ENCODE peak calls at places on chromosomes 16 and 17, in six cellular contexts. One of them, this sample, is unnamed.

GRCh38 chr16:72285728-72286127 is 113.8 kb upstream of the PMFBP1 start:
- DNase-seq in uterus: no peak
- DNase-seq in lung: no peak
- DNase-seq in fibroblast of lung: peak
- DNase-seq in endothelial cell: no peak
- DNase-seq in breast epithelium: no peak
- DNase-seq in this sample: no peak

GRCh38 chr17:31248986-31249385 is 48.1 kb downstream of the OMG start:
- DNase-seq in endothelial cell: no peak
- DNase-seq in breast epithelium: no peak
- DNase-seq in uterus: no peak
- DNase-seq in lung: no peak
- DNase-seq in fibroblast of lung: peak
- DNase-seq in this sample: no peak

GRCh38 chr17:75418523-75419050 is 13.1 kb upstream of the GRB2 start:
- DNase-seq in endothelial cell: no peak
- DNase-seq in fibroblast of lung: no peak
- DNase-seq in breast epithelium: no peak
- DNase-seq in uterus: no peak
- DNase-seq in lung: no peak
- DNase-seq in this sample: no peak

GRCh38 chr16:2043980-2044451 is 3.6 kb downstream of the NTHL1 start:
- DNase-seq in breast epithelium: no peak
- DNase-seq in fibroblast of lung: no peak
- DNase-seq in endothelial cell: no peak
- DNase-seq in uterus: no peak
- DNase-seq in lung: peak
- DNase-seq in this sample: no peak

GRCh38 chr17:20189322-20189721 is 180.2 kb downstream of the SPECC1 start:
- DNase-seq in fibroblast of lung: no peak
- DNase-seq in uterus: no peak
- DNase-seq in lung: no peak
- DNase-seq in endothelial cell: no peak
- DNase-seq in breast epithelium: no peak
- DNase-seq in this sample: no peak

GRCh38 chr16:73768786-73769203 is 527.8 kb upstream of the PSMD7 start:
- DNase-seq in lung: no peak
- DNase-seq in endothelial cell: no peak
- DNase-seq in fibroblast of lung: peak
- DNase-seq in breast epithelium: no peak
- DNase-seq in uterus: no peak
- DNase-seq in this sample: no peak

GRCh38 chr17:32281011-32281451 is 15.4 kb downstream of the RHBDL3 start:
- DNase-seq in breast epithelium: no peak
- DNase-seq in lung: peak
- DNase-seq in fibroblast of lung: no peak
- DNase-seq in endothelial cell: no peak
- DNase-seq in uterus: peak
- DNase-seq in this sample: no peak

GRCh38 chr17:44820631-44821196 is 9.4 kb downstream of the GJC1 start:
- DNase-seq in endothelial cell: no peak
- DNase-seq in uterus: peak
- DNase-seq in lung: no peak
- DNase-seq in breast epithelium: no peak
- DNase-seq in fibroblast of lung: peak
- DNase-seq in this sample: no peak

GRCh38 chr17:39618252-39618913 is 8.4 kb upstream of the PPP1R1B start:
- DNase-seq in fibroblast of lung: no peak
- DNase-seq in breast epithelium: no peak
- DNase-seq in lung: no peak
- DNase-seq in uterus: no peak
- DNase-seq in endothelial cell: no peak
- DNase-seq in this sample: no peak

GRCh38 chr16:3328643-3329042 is 23.3 kb downstream of the ZNF75A start:
- DNase-seq in uterus: no peak
- DNase-seq in breast epithelium: no peak
- DNase-seq in endothelial cell: no peak
- DNase-seq in fibroblast of lung: no peak
- DNase-seq in lung: no peak
- DNase-seq in this sample: no peak

GRCh38 chr16:1224558-1224957 is 510 bp downstream of the TPSG1 start:
- DNase-seq in fibroblast of lung: no peak
- DNase-seq in uterus: no peak
- DNase-seq in breast epithelium: no peak
- DNase-seq in lung: no peak
- DNase-seq in endothelial cell: no peak
- DNase-seq in this sample: no peak

GRCh38 chr17:32958418-32958817 is 30.5 kb downstream of the TMEM98 start:
- DNase-seq in breast epithelium: no peak
- DNase-seq in endothelial cell: no peak
- DNase-seq in fibroblast of lung: no peak
- DNase-seq in uterus: no peak
- DNase-seq in lung: no peak
- DNase-seq in this sample: no peak

GRCh38 chr17:80475949-80476876 is at the start of gene NPTX1:
- DNase-seq in lung: no peak
- DNase-seq in breast epithelium: no peak
- DNase-seq in uterus: no peak
- DNase-seq in fibroblast of lung: no peak
- DNase-seq in endothelial cell: no peak
- DNase-seq in this sample: no peak

GRCh38 chr16:1066584-1067172 is 5.9 kb upstream of the SSTR5 start:
- DNase-seq in fibroblast of lung: no peak
- DNase-seq in breast epithelium: no peak
- DNase-seq in uterus: no peak
- DNase-seq in endothelial cell: no peak
- DNase-seq in lung: no peak
- DNase-seq in this sample: no peak

DNA sequence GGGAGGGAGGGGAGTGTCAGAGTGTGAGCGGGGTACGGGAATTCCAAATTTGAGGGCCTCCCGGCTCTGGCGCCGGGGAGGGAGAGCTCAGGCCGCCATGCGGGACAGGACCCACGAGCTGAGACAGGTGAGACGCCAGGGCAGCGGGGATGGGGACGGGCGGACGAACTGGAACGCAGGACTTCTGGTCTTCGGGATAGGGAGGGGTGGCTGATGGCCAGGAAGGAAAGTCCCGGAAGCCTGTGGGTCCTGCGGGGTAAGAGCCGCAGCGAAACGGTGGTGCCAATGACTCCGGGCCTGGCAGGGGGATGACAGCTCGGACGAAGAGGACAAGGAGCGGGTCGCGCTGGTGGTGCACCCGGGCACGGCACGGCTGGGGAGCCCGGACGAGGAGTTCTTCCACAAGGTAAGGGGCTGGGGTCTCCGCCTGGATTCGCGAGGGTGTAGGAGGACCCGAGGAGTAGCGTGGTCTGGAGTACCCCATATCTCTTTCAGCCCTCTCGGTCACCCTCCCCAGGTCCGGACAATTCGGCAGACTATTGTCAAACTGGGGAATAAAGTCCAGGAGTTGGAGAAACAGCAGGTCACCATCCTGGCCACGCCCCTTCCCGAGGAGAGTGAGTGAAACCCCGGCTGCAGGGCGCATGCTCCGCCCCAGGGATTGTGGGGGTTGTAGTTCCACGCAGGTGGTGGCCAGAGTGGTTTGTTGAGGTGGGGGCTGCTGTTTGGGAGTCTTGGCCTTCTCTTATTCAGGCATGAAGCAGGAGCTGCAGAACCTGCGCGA is 543 bp downstream of the STX4 start:
- DNase-seq in endothelial cell: peak
- DNase-seq in breast epithelium: peak
- DNase-seq in uterus: peak
- DNase-seq in fibroblast of lung: peak
- DNase-seq in lung: peak
- DNase-seq in this sample: peak
- TF ChIP-seq CTCF in endothelial cell: no peak
- TF ChIP-seq CTCF in breast epithelium: no peak
- TF ChIP-seq CTCF in uterus: no peak
- TF ChIP-seq CTCF in fibroblast of lung: no peak
- TF ChIP-seq CTCF in lung: no peak
- TF ChIP-seq CTCF in this sample: no peak

GRCh38 chr16:70255584-70255983 is 3.8 kb upstream of the EXOSC6 start:
- DNase-seq in lung: no peak
- DNase-seq in uterus: no peak
- DNase-seq in endothelial cell: no peak
- DNase-seq in fibroblast of lung: no peak
- DNase-seq in breast epithelium: no peak
- DNase-seq in this sample: no peak

GRCh38 chr16:70254965-70255286 is 3.2 kb upstream of the EXOSC6 start:
- DNase-seq in uterus: no peak
- DNase-seq in lung: no peak
- DNase-seq in breast epithelium: no peak
- DNase-seq in fibroblast of lung: no peak
- DNase-seq in endothelial cell: no peak
- DNase-seq in this sample: no peak

GRCh38 chr16:70253291-70254094 is 1.8 kb upstream of the EXOSC6 start:
- DNase-seq in fibroblast of lung: peak
- DNase-seq in breast epithelium: no peak
- DNase-seq in lung: no peak
- DNase-seq in uterus: no peak
- DNase-seq in endothelial cell: peak
- DNase-seq in this sample: no peak

GRCh38 chr16:70252355-70252988 is 732 bp upstream of the EXOSC6 start:
- DNase-seq in lung: no peak
- DNase-seq in uterus: no peak
- DNase-seq in fibroblast of lung: peak
- DNase-seq in breast epithelium: no peak
- DNase-seq in endothelial cell: peak
- DNase-seq in this sample: no peak

DNA sequence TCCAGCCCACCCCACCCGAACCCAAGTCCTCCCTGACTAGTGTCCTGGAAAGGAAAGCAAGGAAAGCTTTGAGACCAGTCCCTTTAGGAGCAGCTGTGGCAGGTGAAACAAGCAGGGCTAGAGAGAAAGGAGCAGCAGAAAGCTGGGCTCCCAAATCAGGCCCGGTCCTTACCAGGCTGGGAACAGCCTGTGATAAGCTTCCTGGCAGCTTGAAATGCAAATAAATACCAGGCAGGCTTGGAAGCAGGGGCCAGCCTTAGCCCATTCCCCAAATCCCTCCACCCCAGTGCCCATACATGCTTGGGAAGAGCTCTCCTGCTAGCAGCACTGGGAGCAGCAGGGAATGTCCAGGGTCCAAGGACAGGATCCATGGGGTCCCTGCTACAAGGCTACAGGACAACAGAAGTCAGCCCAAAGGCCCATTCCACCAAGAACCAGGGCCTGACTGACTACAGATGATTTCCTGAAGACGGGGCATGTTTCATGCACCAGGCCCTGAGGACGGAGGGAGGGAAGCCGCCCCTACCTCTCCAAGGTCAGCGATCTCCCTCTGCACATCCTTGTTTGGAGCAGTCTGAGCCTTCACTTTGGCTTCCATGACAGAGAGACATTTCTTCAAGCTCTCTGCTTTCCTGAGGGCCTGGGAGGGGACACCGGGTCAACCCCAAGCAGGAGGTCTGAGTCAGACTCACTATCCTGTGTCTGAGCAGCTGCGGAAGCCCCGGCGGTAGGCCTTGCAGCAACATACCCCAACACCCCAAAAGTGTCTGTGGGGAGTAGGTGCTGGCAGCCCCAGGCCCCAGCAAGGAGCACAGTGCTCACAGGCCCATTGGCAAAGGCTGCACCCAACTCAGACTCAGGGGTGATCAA is 2.6 kb upstream of the EXOSC6 start:
- DNase-seq in breast epithelium: no peak
- DNase-seq in endothelial cell: no peak
- DNase-seq in uterus: no peak
- DNase-seq in fibroblast of lung: no peak
- DNase-seq in lung: no peak
- DNase-seq in this sample: no peak
- TF ChIP-seq CTCF in breast epithelium: no peak
- TF ChIP-seq CTCF in endothelial cell: no peak
- TF ChIP-seq CTCF in uterus: no peak
- TF ChIP-seq CTCF in fibroblast of lung: no peak
- TF ChIP-seq CTCF in lung: no peak
- TF ChIP-seq CTCF in this sample: no peak

DNA sequence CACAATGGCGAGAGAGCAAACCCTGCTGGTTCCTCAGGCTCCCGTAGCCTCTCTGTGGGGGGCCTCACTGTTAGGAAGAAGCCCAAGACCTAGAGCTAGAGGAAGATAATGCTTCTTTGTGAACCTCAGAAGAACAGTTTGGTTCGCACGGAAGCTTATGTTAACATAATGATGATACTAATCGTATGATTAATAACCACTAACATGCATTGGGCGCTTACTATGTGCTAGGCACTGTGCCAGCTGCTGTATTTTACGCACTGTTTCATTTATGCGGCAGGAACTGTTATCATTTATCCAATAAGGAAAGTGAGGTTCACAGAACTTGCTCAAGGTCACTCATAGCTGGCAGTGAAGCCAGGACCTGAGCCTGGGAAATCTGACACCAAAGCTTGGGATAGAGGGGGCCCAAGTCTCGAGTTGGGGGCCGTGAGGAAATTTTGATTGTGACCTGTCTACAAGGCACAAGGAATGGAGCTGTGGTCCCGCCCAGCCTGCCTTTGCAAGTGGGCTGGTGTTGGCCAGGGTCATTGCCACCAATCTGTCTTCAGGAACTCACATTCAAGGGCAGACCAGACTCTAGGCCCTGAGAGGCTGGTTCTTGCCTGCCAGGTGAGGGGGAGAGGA is 6.8 kb downstream of the PRCD start:
- DNase-seq in breast epithelium: no peak
- DNase-seq in fibroblast of lung: peak
- DNase-seq in endothelial cell: no peak
- DNase-seq in lung: no peak
- DNase-seq in uterus: no peak
- DNase-seq in this sample: no peak
- TF ChIP-seq CTCF in breast epithelium: no peak
- TF ChIP-seq CTCF in fibroblast of lung: no peak
- TF ChIP-seq CTCF in endothelial cell: no peak
- TF ChIP-seq CTCF in lung: no peak
- TF ChIP-seq CTCF in uterus: no peak
- TF ChIP-seq CTCF in this sample: no peak

DNA sequence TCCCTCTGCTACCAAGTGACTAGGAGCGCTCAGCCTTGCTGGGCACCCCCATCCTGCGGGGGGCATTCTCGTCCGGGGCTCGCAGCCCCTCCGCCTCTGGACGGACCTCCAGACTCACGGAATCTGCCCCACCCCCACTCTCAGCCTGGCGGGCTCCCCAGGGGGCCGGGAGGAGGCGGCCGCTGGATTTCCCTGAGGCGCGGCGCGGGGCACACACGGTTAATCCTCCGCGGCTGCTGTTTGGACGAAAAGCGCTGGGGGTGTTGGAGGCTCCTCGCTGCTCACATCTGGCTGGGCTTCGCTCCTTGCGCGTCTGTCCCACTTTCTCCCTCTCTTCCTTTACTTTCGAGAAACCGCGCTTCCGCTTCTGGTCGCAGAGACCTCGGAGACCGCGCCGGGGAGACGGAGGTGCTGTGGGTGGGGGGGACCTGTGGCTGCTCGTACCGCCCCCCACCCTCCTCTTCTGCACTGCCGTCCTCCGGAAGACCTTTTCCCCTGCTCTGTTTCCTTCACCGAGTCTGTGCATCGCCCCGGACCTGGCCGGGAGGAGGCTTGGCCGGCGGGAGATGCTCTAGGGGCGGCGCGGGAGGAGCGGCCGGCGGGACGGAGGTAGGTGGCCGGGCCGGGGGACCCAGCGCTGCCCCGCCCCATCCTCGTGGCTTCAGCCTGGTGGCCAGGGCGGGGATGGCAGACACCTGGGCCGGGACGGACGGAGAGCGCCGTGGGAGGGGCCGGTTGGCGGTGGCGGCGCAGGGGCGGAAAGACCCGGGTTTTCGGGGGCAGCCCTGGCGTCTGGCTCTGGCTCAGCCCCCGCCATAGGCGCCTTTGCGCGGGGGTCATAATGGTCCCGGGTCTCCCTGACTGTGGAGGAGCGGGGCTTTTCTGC is at the start of gene C1QTNF1:
- DNase-seq in lung: no peak
- DNase-seq in fibroblast of lung: peak
- DNase-seq in endothelial cell: peak
- DNase-seq in uterus: no peak
- DNase-seq in breast epithelium: peak
- DNase-seq in this sample: peak
- TF ChIP-seq CTCF in lung: no peak
- TF ChIP-seq CTCF in fibroblast of lung: no peak
- TF ChIP-seq CTCF in endothelial cell: peak
- TF ChIP-seq CTCF in uterus: peak
- TF ChIP-seq CTCF in breast epithelium: peak
- TF ChIP-seq CTCF in this sample: peak

This sample was measured in progenitor cell of endocrine pancreas.